ENCODE peak calls at places on chromosomes 16 and 17, in nine cellular contexts. L is HCT116, F is colonic mucosa, C is small intestine, Q is heart right ventricle, J is OCI-LY7, Z is cardiac muscle cell, K is endothelial cell of umbilical vein, H is uterus. G is an unnamed sample.

GRCh38 chr16:84286568-84287220 is 8.0 kb upstream of the WFDC1 start:
- DNase-seq in Q (peak; percentile 74), K (no peak), J (no peak), C (no peak), H (peak; percentile 67), Z (peak; percentile 32), L (no peak), F (peak; percentile 35), G (no peak)

GRCh38 chr17:1039511-1040215 is 42.7 kb downstream of the TIMM22 start:
- DNase-seq in F (peak; percentile 45), C (peak; percentile 13), K (peak; percentile 84), Q (peak; percentile 82), J (no peak), H (peak; percentile 58), Z (peak; percentile 12), L (no peak), G (peak; percentile 67)

GRCh38 chr16:69932228-69932627 is 18.9 kb upstream of the CLEC18A start:
- DNase-seq in H (no peak), F (no peak), C (no peak), Z (no peak), Q (no peak), K (no peak), J (no peak), L (no peak), G (no peak)

GRCh38 chr16:86529160-86529559 is 18.8 kb downstream of the FOXF1 start:
- DNase-seq in F (no peak), C (no peak), L (no peak), Q (no peak), Z (peak; percentile 58), H (no peak), K (no peak), J (no peak), G (peak; percentile 43)

GRCh38 chr16:84843149-84844048 is 23.6 kb downstream of the CRISPLD2 start:
- DNase-seq in F (no peak), L (no peak), Z (no peak), Q (no peak), C (no peak), J (no peak), H (no peak), K (no peak), G (no peak)

GRCh38 chr17:19337712-19338023 is 24.9 kb downstream of the B9D1 start:
- DNase-seq in Z (peak; percentile 32), H (no peak), J (no peak), Q (no peak), K (no peak), L (no peak), C (no peak), F (no peak), G (no peak)

GRCh38 chr16:67648764-67649407 is 3.9 kb downstream of the CARMIL2 start:
- DNase-seq in K (no peak), F (no peak), Q (no peak), J (no peak), L (no peak), Z (no peak), H (no peak), C (no peak), G (no peak)

GRCh38 chr17:35578195-35578928 is at the start of gene PEX12:
- DNase-seq in K (peak; percentile 83), C (peak; percentile 94), Z (peak; percentile 89), F (peak; percentile 93), L (peak; percentile 81), J (peak; percentile 95), Q (peak; percentile 84), H (peak; percentile 89), G (peak; percentile 91)

GRCh38 chr17:78278139-78278741 is 46.8 kb downstream of the TMEM235 start:
- DNase-seq in H (no peak), L (no peak), Q (no peak), Z (no peak), J (peak; percentile 68), C (peak; percentile 42), F (no peak), K (no peak), G (peak; percentile 77)

GRCh38 chr17:1673041-1673790 is 11.5 kb downstream of the PRPF8 start:
- DNase-seq in J (no peak), Q (no peak), K (no peak), Z (no peak), L (no peak), H (no peak), F (no peak), C (peak; percentile 14), G (peak; percentile 25)

GRCh38 chr17:81499601-81499970 is 13.0 kb downstream of the ACTG1 start:
- DNase-seq in K (no peak), H (no peak), J (no peak), Q (no peak), F (no peak), Z (no peak), C (no peak), L (no peak), G (no peak)

GRCh38 chr17:66190738-66191606 is 961 bp downstream of the CEP112 start:
- DNase-seq in K (peak; percentile 75), H (no peak), Q (no peak), L (no peak), Z (peak; percentile 62), F (peak; percentile 23), J (no peak), C (no peak), G (no peak)

GRCh38 chr16:89624775-89625761 is 11.6 kb downstream of the DPEP1 start:
- DNase-seq in L (no peak), J (no peak), C (peak; percentile 63), F (no peak), Z (no peak), K (no peak), H (no peak), Q (no peak), G (no peak)

GRCh38 chr17:5555254-5555653 is 29.1 kb downstream of the NLRP1 start:
- DNase-seq in Z (peak; percentile 51), L (no peak), C (no peak), K (no peak), F (no peak), J (no peak), Q (no peak), H (no peak), G (no peak)

GRCh38 chr17:57027852-57028251 is 49.9 kb downstream of the SCPEP1 start:
- DNase-seq in Z (no peak), L (no peak), J (no peak), H (no peak), K (no peak), C (no peak), F (no peak), Q (no peak), G (no peak)

GRCh38 chr17:40190197-40191021 is 13.1 kb downstream of the RAPGEFL1 start:
- DNase-seq in J (peak; percentile 64), H (no peak), C (no peak), K (peak; percentile 22), Q (no peak), Z (no peak), L (no peak), F (no peak), G (no peak)

GRCh38 chr16:3922241-3922640 is 41.7 kb upstream of the CREBBP start:
- DNase-seq in C (no peak), Z (no peak), K (no peak), Q (no peak), H (no peak), F (no peak), J (no peak), L (no peak), G (no peak)
- H3K9me3 ChIP-seq in C (no peaks in the 10 kb centered on the region), Z (no peaks in the 10 kb centered on the region), K (no peaks in the 10 kb centered on the region), Q (peaks cover 15% of the 10 kb centered on the region), H (no peaks in the 10 kb centered on the region), F (no peaks in the 10 kb centered on the region), J (no peaks in the 10 kb centered on the region), L (peaks cover 7% of the 10 kb centered on the region), G (no peaks in the 10 kb centered on the region)

DNA sequence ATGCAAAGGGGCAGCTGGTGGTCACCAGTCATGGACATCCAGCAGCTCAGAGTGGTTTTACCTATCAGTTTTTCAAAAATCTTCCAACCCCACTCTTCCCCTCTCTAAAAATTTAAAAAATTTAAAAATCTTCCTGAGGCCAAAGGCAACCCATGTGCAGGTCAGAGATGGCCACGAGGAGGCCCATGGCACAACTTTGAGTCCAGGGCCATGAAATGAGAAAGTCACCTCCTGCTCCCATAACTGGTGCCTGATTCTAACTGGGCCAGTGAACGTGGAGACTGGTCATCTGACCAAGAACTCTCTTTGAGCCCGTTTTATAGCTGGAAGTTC is 124.4 kb downstream of the XYLT1 start:
- DNase-seq in L (no peak), Q (no peak), H (no peak), C (no peak), F (no peak), Z (no peak), J (no peak), K (no peak), G (no peak)
- H3K4me1 ChIP-seq in L (no peaks in the 10 kb centered on the region), Q (peaks cover 29% of the 10 kb centered on the region), H (no peaks in the 10 kb centered on the region), C (peaks cover 23% of the 10 kb centered on the region), F (peaks cover 10% of the 10 kb centered on the region), Z (peaks cover 11% of the 10 kb centered on the region), J (peaks cover 44% of the 10 kb centered on the region), K (no peaks in the 10 kb centered on the region), G (peaks cover 14% of the 10 kb centered on the region)

GRCh38 chr16:15856901-15857778 is at the start of gene MYH11:
- DNase-seq in K (no peak), Z (no peak), Q (peak; percentile 15), H (peak; percentile 81), L (no peak), J (peak; percentile 61), C (no peak), F (no peak), G (no peak)
- H3K4me3 ChIP-seq in K (peak within 1 kb of the TSS; percentile 38), Z (peak within 1 kb of the TSS; percentile 28), Q (peak within 1 kb of the TSS; percentile 44), H (peak within 1 kb of the TSS; percentile 47), L (no peak within 1 kb of the TSS), J (peak within 1 kb of the TSS; percentile 73), C (no peak within 1 kb of the TSS), F (peak within 1 kb of the TSS; percentile 24), G (peak within 1 kb of the TSS; percentile 48)

GRCh38 chr16:66304961-66305360 is 61.5 kb upstream of the CDH5 start:
- DNase-seq in H (no peak), Q (no peak), K (no peak), Z (no peak), J (no peak), F (no peak), C (no peak), L (no peak), G (no peak)

GRCh38 chr16:66311306-66311705 is 55.2 kb upstream of the CDH5 start:
- DNase-seq in J (no peak), L (no peak), C (no peak), K (no peak), H (no peak), Q (no peak), Z (no peak), F (no peak), G (no peak)

GRCh38 chr16:66306366-66307150 is 59.9 kb upstream of the CDH5 start:
- DNase-seq in C (no peak), L (no peak), F (no peak), K (no peak), Z (no peak), H (no peak), Q (no peak), J (no peak), G (no peak)

GRCh38 chr16:66309409-66309808 is 57.1 kb upstream of the CDH5 start:
- DNase-seq in F (no peak), J (no peak), C (no peak), H (no peak), L (no peak), K (no peak), Q (no peak), Z (no peak), G (no peak)

DNA sequence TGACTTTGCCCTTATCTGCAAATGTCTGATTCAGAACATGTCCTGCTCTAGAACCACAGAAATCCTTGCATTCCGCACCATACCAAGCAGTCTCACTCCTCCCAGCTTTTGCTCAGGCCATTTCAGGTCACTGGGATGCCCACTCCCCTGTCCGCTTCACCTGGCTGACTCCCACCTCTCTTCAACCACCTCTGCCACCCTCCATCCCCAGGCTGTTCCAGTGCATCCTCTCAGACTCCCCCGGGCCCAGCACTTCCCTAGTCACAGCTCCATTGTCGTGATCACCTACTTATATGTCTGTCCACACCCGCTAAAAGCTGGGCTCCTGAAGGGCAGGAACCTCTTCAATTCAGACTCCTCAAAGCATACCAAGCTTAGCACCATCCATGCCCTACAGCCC is 58.4 kb upstream of the CDH5 start:
- DNase-seq in F (no peak), C (no peak), J (no peak), Z (no peak), H (no peak), K (no peak), L (no peak), Q (no peak), G (no peak)
- H3K9me3 ChIP-seq in F (no peaks in the 10 kb centered on the region), C (no peaks in the 10 kb centered on the region), J (no peaks in the 10 kb centered on the region), Z (no peaks in the 10 kb centered on the region), H (no peaks in the 10 kb centered on the region), K (no peaks in the 10 kb centered on the region), L (no peaks in the 10 kb centered on the region), Q (no peaks in the 10 kb centered on the region), G (no peaks in the 10 kb centered on the region)

G was measured in gastrocnemius medialis.